ENCODE peak calls at places on chromosomes 3 and 15, in seven cellular contexts. Y is NCI-H2107, F is GM19239, J is substantia nigra, L is NCI-H1694 treated with DMSO at 0.1 percent for 48 hours, G is T-helper 9 cell, U is colonic mucosa. S is an unnamed sample.

GRCh38 chr15:48913141-48913540 is 35.2 kb downstream of the EID1 start:
- DNase-seq in Y (no peak), F (no peak), J (no peak), L (no peak), G (no peak), U (no peak), S (peak; percentile 54)

GRCh38 chr3:99586680-99587079 is 51.7 kb upstream of the COL8A1 start:
- DNase-seq in Y (no peak), F (no peak), J (no peak), L (no peak), G (no peak), U (no peak), S (no peak)

GRCh38 chr3:66656608-66657007 is 155.8 kb upstream of the LRIG1 start:
- DNase-seq in Y (no peak), F (no peak), J (no peak), L (no peak), G (no peak), U (no peak), S (no peak)

GRCh38 chr3:146895026-146895749 is 290.0 kb upstream of the PLSCR5 start:
- DNase-seq in Y (no peak), F (no peak), J (no peak), L (no peak), G (no peak), U (no peak), S (no peak)

GRCh38 chr3:159366476-159366875 is 564.6 kb downstream of the MFSD1 start:
- DNase-seq in Y (no peak), F (no peak), J (no peak), L (no peak), G (no peak), U (no peak), S (no peak)

GRCh38 chr15:29333261-29333660 is 63.6 kb upstream of the NSMCE3 start:
- DNase-seq in Y (no peak), F (no peak), J (no peak), L (no peak), G (no peak), U (no peak), S (no peak)

GRCh38 chr15:47812436-47813109 is 95.3 kb downstream of the SEMA6D start:
- DNase-seq in Y (no peak), F (peak; percentile 35), J (no peak), L (no peak), G (no peak), U (no peak), S (peak; percentile 67)

GRCh38 chr3:104178695-104179094 is 1188.0 kb upstream of the ALCAM start:
- DNase-seq in Y (no peak), F (no peak), J (no peak), L (no peak), G (no peak), U (no peak), S (no peak)

GRCh38 chr3:71104090-71104489 is 479.4 kb downstream of the FOXP1 start:
- DNase-seq in Y (no peak), F (no peak), J (no peak), L (no peak), G (no peak), U (no peak), S (peak; percentile 42)

GRCh38 chr3:43583481-43583880 is 38.3 kb downstream of the ANO10 start:
- DNase-seq in Y (no peak), F (no peak), J (no peak), L (no peak), G (no peak), U (no peak), S (no peak)

GRCh38 chr3:187798531-187799520 is 53.6 kb upstream of the BCL6 start:
- DNase-seq in Y (peak; percentile 62), F (no peak), J (no peak), L (no peak), G (no peak), U (no peak), S (no peak)

GRCh38 chr3:71726106-71726505 is 904 bp upstream of the EIF4E3 start:
- DNase-seq in Y (no peak), F (no peak), J (no peak), L (no peak), G (peak; percentile 47), U (no peak), S (no peak)

GRCh38 chr3:86973440-86973839 is 17.5 kb downstream of the VGLL3 start:
- DNase-seq in Y (no peak), F (no peak), J (no peak), L (no peak), G (no peak), U (no peak), S (no peak)

GRCh38 chr3:126827121-126827520 is 123.1 kb downstream of the CHCHD6 start:
- DNase-seq in Y (no peak), F (no peak), J (no peak), L (no peak), G (no peak), U (no peak), S (no peak)

GRCh38 chr3:145055375-145056076 is 1083.9 kb downstream of the DIPK2A start:
- DNase-seq in Y (no peak), F (no peak), J (no peak), L (no peak), G (no peak), U (no peak), S (no peak)

GRCh38 chr3:176663819-176664218 is 533.5 kb downstream of the TBL1XR1 start:
- DNase-seq in Y (peak; percentile 80), F (no peak), J (no peak), L (peak; percentile 80), G (no peak), U (no peak), S (peak; percentile 14)

GRCh38 chr15:88218557-88219214 is 37.9 kb downstream of the NTRK3 start:
- DNase-seq in Y (no peak), F (no peak), J (peak; percentile 48), L (peak; percentile 57), G (no peak), U (no peak), S (no peak)

GRCh38 chr3:190032924-190033323 is 87.8 kb downstream of the P3H2 start:
- DNase-seq in Y (no peak), F (no peak), J (no peak), L (no peak), G (no peak), U (no peak), S (no peak)

GRCh38 chr3:169394316-169394715 is 269.2 kb downstream of the MECOM start:
- DNase-seq in Y (no peak), F (no peak), J (no peak), L (no peak), G (no peak), U (no peak), S (no peak)

GRCh38 chr3:47634996-47635395 is 56.3 kb upstream of the CSPG5 start:
- DNase-seq in Y (no peak), F (no peak), J (peak; percentile 40), L (no peak), G (no peak), U (no peak), S (no peak)

GRCh38 chr15:70018646-70019600 is 78.8 kb downstream of the TLE3 start:
- DNase-seq in Y (no peak), F (no peak), J (no peak), L (no peak), G (no peak), U (no peak), S (no peak)

GRCh38 chr3:51434746-51435323 is 43.8 kb downstream of the RBM15B start:
- DNase-seq in Y (no peak), F (peak; percentile 19), J (no peak), L (peak; percentile 11), G (peak; percentile 9), U (peak; percentile 47), S (peak; percentile 23)